ENCODE peak calls at places on chromosomes 16 and 17, in nine cellular contexts. V is heart left ventricle, X is transverse colon, D is tibial nerve, A is HepG2, S is HCT116, K is endothelial cell of umbilical vein, E is stomach, I is IMR-90. H is an unnamed sample.

GRCh38 chr16:71230122-71230845 is at the start of gene HYDIN:
- DNase-seq in V (peak), X (peak), K (peak), I (peak), A (peak), E (no peak), D (no peak), S (no peak), H (no peak)

GRCh38 chr17:68961204-68961893 is 6.2 kb upstream of the ABCA8 start:
- DNase-seq in V (peak), D (no peak), X (no peak), K (no peak), S (no peak), I (no peak), E (no peak), A (no peak), H (peak)

GRCh38 chr17:35944151-35944550 is 638 bp upstream of the LYZL6 start:
- DNase-seq in K (no peak), I (no peak), S (no peak), D (no peak), V (no peak), E (no peak), X (no peak), A (no peak), H (no peak)

GRCh38 chr16:88315543-88316105 is 67.1 kb upstream of the ZNF469 start:
- DNase-seq in X (peak), I (peak), K (peak), S (peak), E (peak), V (no peak), D (no peak), A (peak), H (no peak)

GRCh38 chr17:44971776-44972483 is 3.8 kb upstream of the C1QL1 start:
- DNase-seq in X (no peak), E (no peak), K (no peak), D (no peak), V (no peak), I (peak), A (no peak), S (no peak), H (no peak)

GRCh38 chr17:40124279-40125141 is 2.7 kb downstream of the MSL1 start:
- DNase-seq in X (no peak), S (no peak), I (peak), E (no peak), D (peak), V (no peak), K (peak), A (no peak), H (no peak)

GRCh38 chr16:90077757-90078593 is 844 bp upstream of the PRDM7 start:
- DNase-seq in A (no peak), K (peak), E (no peak), X (peak), I (peak), S (no peak), D (no peak), V (no peak), H (peak)

GRCh38 chr17:68580236-68580903 is 20.8 kb downstream of the FAM20A start:
- DNase-seq in K (no peak), E (no peak), D (peak), V (no peak), A (peak), S (no peak), X (no peak), I (peak), H (peak)

GRCh38 chr16:4654387-4654901 is 29.8 kb downstream of the MGRN1 start:
- DNase-seq in K (no peak), E (peak), S (no peak), I (no peak), A (no peak), X (no peak), D (no peak), V (no peak), H (no peak)

GRCh38 chr17:7479139-7479388 is 367 bp downstream of the ZBTB4 start:
- DNase-seq in V (no peak), K (no peak), D (no peak), S (no peak), E (no peak), A (no peak), X (no peak), I (no peak), H (no peak)

GRCh38 chr17:45299311-45299710 is 17.5 kb downstream of the MAP3K14 start:
- DNase-seq in I (no peak), X (no peak), D (peak), S (no peak), V (peak), E (no peak), K (no peak), A (no peak), H (no peak)

GRCh38 chr17:60345233-60345632 is 46.7 kb downstream of the USP32 start:
- DNase-seq in A (no peak), K (no peak), S (no peak), E (no peak), V (no peak), I (no peak), D (no peak), X (no peak), H (no peak)

GRCh38 chr17:17416007-17416399 is 60.8 kb upstream of the MED9 start:
- DNase-seq in E (no peak), I (peak), V (no peak), S (peak), X (no peak), K (peak), A (peak), D (no peak), H (no peak)

GRCh38 chr16:73058616-73059409 is 10.9 kb upstream of the ZFHX3 start:
- DNase-seq in V (peak), A (no peak), E (peak), K (peak), D (no peak), I (peak), X (no peak), S (peak), H (no peak)

GRCh38 chr16:17801024-17801423 is 330.3 kb upstream of the XYLT1 start:
- DNase-seq in A (no peak), E (no peak), D (no peak), S (no peak), V (no peak), K (no peak), X (no peak), I (peak), H (no peak)

GRCh38 chr17:51481370-51481769 is 221.0 kb downstream of the UTP18 start:
- DNase-seq in S (no peak), X (no peak), E (no peak), I (no peak), A (no peak), K (no peak), V (no peak), D (no peak), H (no peak)

GRCh38 chr16:5027086-5027485 is 6.6 kb downstream of the NAGPA start:
- DNase-seq in I (no peak), S (no peak), E (no peak), V (no peak), D (no peak), K (no peak), X (no peak), A (no peak), H (no peak)

GRCh38 chr17:10210151-10210574 is 11.8 kb upstream of the GAS7 start:
- DNase-seq in X (peak), I (peak), S (no peak), V (no peak), K (no peak), E (no peak), D (no peak), A (no peak), H (no peak)

GRCh38 chr17:27247071-27247957 is 46.6 kb upstream of the WSB1 start:
- DNase-seq in I (peak), E (peak), X (peak), S (no peak), A (peak), K (peak), D (peak), V (peak), H (peak)

GRCh38 chr16:81551821-81552304 is 107.3 kb downstream of the CMIP start:
- DNase-seq in X (no peak), I (peak), A (no peak), K (peak), D (no peak), V (peak), E (no peak), S (no peak), H (no peak)

GRCh38 chr17:76051071-76051467 is 21.2 kb downstream of the SRP68 start:
- DNase-seq in D (no peak), E (no peak), A (no peak), X (no peak), I (no peak), K (no peak), V (no peak), S (no peak), H (no peak)

GRCh38 chr17:223723-224471 is 42.4 kb upstream of the DOC2B start:
- DNase-seq in D (no peak), K (no peak), I (no peak), E (no peak), X (peak), A (no peak), S (no peak), V (peak), H (no peak)

GRCh38 chr16:50360779-50361178 is 8.0 kb downstream of the BRD7 start:
- DNase-seq in D (no peak), X (no peak), A (no peak), K (no peak), S (no peak), E (no peak), V (no peak), I (no peak), H (no peak)

GRCh38 chr17:5809056-5809455 is 224.7 kb upstream of the NLRP1 start:
- DNase-seq in D (no peak), V (no peak), A (no peak), K (no peak), E (no peak), X (no peak), S (no peak), I (no peak), H (no peak)

GRCh38 chr17:36683387-36683786 is 82.0 kb downstream of the MRM1 start:
- DNase-seq in V (no peak), X (no peak), D (no peak), S (no peak), K (no peak), A (no peak), E (no peak), I (no peak), H (no peak)

GRCh38 chr16:72991645-72992044 is 56.3 kb downstream of the ZFHX3 start:
- DNase-seq in A (no peak), E (no peak), K (no peak), V (no peak), D (no peak), X (no peak), I (no peak), S (no peak), H (no peak)

GRCh38 chr16:22665048-22665797 is 148.7 kb upstream of the HS3ST2 start:
- DNase-seq in I (no peak), E (no peak), K (no peak), V (no peak), S (no peak), A (no peak), D (no peak), X (no peak), H (no peak)

GRCh38 chr17:78617371-78618061 is 40.3 kb upstream of the DNAH17 start:
- DNase-seq in D (no peak), K (no peak), A (peak), I (no peak), S (no peak), X (no peak), V (peak), E (no peak), H (no peak)

GRCh38 chr17:66386789-66387351 is 84.5 kb downstream of the PRKCA start:
- DNase-seq in E (no peak), K (no peak), D (no peak), A (peak), V (no peak), S (no peak), X (no peak), I (no peak), H (no peak)

GRCh38 chr17:66417300-66417719 is 114.9 kb downstream of the PRKCA start:
- DNase-seq in D (no peak), S (no peak), V (no peak), X (no peak), E (no peak), K (no peak), A (peak), I (no peak), H (no peak)

GRCh38 chr17:38982858-38983746 is 15.9 kb upstream of the FBXO47 start:
- DNase-seq in S (peak), I (peak), A (peak), D (peak), K (peak), X (peak), E (peak), V (peak), H (no peak)

GRCh38 chr16:17372383-17372782 is 98.4 kb downstream of the XYLT1 start:
- DNase-seq in E (no peak), V (no peak), S (no peak), D (no peak), X (no peak), I (peak), K (no peak), A (no peak), H (no peak)

GRCh38 chr16:28923652-28924398 is 1.2 kb downstream of the RABEP2 start:
- DNase-seq in S (no peak), D (no peak), I (no peak), E (peak), K (no peak), X (peak), V (peak), A (peak), H (no peak)

GRCh38 chr17:76840443-76840767 is 27.8 kb upstream of the MGAT5B start:
- DNase-seq in I (no peak), E (no peak), S (no peak), K (no peak), V (peak), D (no peak), X (no peak), A (no peak), H (no peak)

GRCh38 chr16:88453217-88453531 is at the start of gene ZFPM1:
- DNase-seq in V (no peak), A (no peak), D (no peak), X (no peak), E (no peak), S (no peak), K (no peak), I (no peak), H (no peak)

GRCh38 chr17:38510424-38511125 is 82.3 kb downstream of the ARHGAP23 start:
- DNase-seq in K (no peak), D (no peak), V (peak), A (peak), E (peak), I (no peak), X (no peak), S (no peak), H (no peak)

GRCh38 chr17:17055286-17056166 is 13.3 kb downstream of the MPRIP start:
- DNase-seq in V (no peak), D (no peak), I (no peak), S (no peak), X (no peak), A (no peak), E (peak), K (peak), H (peak)

DNA sequence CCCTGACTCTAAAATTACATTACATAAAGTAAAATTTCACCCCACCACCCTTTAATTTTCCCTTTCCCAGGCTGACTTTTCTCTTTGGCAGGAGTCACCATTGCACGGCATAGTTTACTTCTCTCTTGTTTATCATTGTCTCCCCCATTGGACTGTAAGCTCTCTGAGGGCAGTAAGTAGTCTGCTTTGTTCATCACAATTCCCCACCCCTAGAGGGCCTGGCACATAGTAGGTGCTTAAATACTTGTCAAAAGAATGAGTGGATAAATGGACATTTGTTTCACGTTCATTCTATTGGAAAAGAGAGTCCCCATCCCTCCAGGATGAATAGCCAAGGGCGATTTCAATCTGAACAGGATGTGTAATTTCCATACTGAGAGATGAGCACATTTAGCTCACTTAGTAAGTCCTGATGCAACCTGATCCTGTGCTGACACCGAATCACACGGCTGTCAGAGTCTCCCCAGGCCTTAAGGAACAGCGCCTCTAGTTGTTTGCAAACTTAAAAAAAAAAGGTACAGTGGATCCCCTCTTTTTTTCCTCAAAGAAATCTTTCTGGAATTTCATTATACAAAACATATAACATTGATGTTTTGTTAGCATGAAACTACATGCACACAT is 54.0 kb downstream of the AKAP1 start:
- DNase-seq in D (no peak), X (no peak), K (no peak), S (no peak), I (peak), A (no peak), V (no peak), E (no peak), H (no peak)
- TF ChIP-seq CTCF in D (no peak), X (no peak), K (no peak), S (no peak), I (no peak), A (no peak), V (no peak), E (no peak), H (no peak)

GRCh38 chr16:11735801-11736200 is 6.9 kb downstream of the TXNDC11 start:
- DNase-seq in D (no peak), S (no peak), I (no peak), K (no peak), V (no peak), X (no peak), E (no peak), A (no peak), H (peak)
- H3K4me3 ChIP-seq in D (no peak), S (no peak), I (no peak), K (no peak), V (no peak), X (no peak), E (no peak), A (no peak), H (no peak)

GRCh38 chr16:30775381-30776099 is 11.5 kb downstream of the ZNF629 start:
- DNase-seq in D (peak), A (peak), E (peak), X (peak), S (peak), K (peak), I (peak), V (peak), H (peak)
- TF ChIP-seq POLR2A in D (peak), A (peak), E (no peak), X (peak), S (no peak), K (peak), I (no peak), V (no peak), H (no peak)

DNA sequence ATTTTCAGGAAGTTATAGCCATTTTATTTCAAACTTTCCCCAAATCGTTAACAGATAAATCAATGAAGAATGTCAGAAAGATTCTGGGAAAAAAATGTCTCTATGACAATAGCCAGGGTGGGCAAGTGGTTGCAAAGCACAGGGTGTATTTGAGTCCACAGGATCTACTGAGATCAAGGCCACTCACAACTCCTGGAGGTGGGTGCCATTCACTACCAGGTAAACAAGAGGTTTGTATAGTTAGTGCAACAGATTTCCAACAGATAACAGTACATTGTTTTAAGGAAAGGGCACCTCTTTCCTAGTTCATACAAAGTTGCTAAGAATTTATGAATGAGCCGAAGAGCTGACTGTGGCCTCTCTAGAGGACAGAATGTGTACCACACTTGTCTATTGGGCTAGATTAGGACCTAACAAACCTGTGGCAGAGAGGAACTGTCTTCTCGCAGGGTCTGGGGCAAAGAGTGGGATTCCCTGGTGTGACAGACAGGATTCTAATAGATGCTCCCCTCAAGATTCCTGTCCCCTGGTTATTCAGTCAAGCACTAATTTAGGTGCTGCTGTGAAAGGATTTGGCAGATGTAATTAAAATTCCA is 52.0 kb upstream of the ZNF629 start:
- DNase-seq in K (no peak), A (peak), E (no peak), I (no peak), D (no peak), V (no peak), X (no peak), S (no peak), H (no peak)
- TF ChIP-seq CTCF in K (no peak), A (peak), E (no peak), I (no peak), D (no peak), V (no peak), X (peak), S (no peak), H (no peak)

GRCh38 chr16:8739151-8739550 is 58.3 kb downstream of the TMEM186 start:
- DNase-seq in I (no peak), S (no peak), D (no peak), A (no peak), V (no peak), X (no peak), K (no peak), E (no peak), H (no peak)
- H3K4me3 ChIP-seq in I (no peak), S (no peak), D (no peak), A (no peak), V (no peak), X (no peak), K (no peak), E (no peak), H (no peak)

DNA sequence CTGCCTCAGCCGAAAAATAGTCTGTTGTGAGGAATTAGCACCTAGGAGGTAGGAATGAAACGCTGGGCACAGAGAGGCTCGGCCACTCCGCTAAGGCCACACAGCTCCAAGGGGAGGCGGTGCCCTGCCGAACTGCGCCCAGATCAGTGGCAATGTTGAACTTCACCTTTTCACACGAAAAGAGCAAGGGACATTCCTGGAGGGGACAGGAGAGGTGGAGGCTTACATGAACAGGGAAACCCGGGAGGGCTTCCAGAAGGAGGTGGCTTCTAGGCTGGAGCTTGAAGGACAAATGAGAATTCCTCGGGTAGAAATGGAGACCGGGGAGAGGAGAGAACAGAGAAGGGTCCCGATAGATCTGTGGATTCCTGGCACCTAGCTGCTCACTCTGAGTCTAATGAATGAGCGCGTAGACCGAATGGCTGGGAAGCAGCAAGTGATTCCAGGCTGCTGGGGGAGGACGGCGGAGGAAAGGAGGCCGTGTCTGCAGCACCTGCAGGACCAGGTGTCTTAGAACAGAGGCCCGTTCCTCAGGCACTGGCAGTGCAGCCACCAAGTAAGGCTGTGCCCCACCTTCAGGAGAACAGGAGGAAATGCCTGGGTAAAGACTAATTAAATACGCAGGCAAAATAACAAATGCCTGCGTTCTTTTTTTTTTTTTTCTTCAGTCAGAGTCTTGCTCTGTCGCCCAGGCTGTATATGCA is 723 bp upstream of the SLC38A10 start:
- DNase-seq in S (peak), E (peak), I (peak), D (no peak), V (no peak), A (peak), X (peak), K (peak), H (no peak)
- TF ChIP-seq POLR2A in S (no peak), E (no peak), I (no peak), D (no peak), V (no peak), A (no peak), X (peak), K (no peak), H (no peak)

GRCh38 chr16:79658301-79659001 is 57.9 kb upstream of the MAF start:
- DNase-seq in E (peak), X (no peak), I (peak), K (no peak), D (no peak), A (peak), V (no peak), S (no peak), H (peak)
- TF ChIP-seq CTCF in E (no peak), X (no peak), I (no peak), K (no peak), D (no peak), A (no peak), V (no peak), S (no peak), H (no peak)

GRCh38 chr16:534089-534635 is 6.7 kb downstream of the CAPN15 start:
- DNase-seq in S (no peak), V (no peak), E (peak), I (no peak), A (no peak), D (no peak), X (peak), K (no peak), H (no peak)
- H3K4me3 ChIP-seq in S (no peak), V (no peak), E (peak), I (no peak), A (peak), D (no peak), X (peak), K (no peak), H (no peak)